ENCODE peak calls at places on chromosomes 1 and 21, in six cellular contexts. F is iPS-NIHi11; P is stimulated activated CD8-positive, alpha-beta memory T cell treated with anti-CD3 and anti-CD28 coated beads, Interleukin-15, amount 100 ng/mL, for 1 hour; E is H9; Y is HTR-8/SVneo; B is psoas muscle. G is an unnamed sample.

GRCh38 chr1:208536176-208536575 is 292.0 kb upstream of the PLXNA2 start:
- DNase-seq in F (no peak), P (no peak), E (no peak), Y (no peak), B (no peak), G (no peak)

GRCh38 chr1:170491291-170491690 is 40.7 kb upstream of the GORAB start:
- DNase-seq in F (no peak), P (no peak), E (no peak), Y (no peak), B (no peak), G (no peak)

GRCh38 chr1:164417016-164417704 is 141.8 kb upstream of the PBX1 start:
- DNase-seq in F (no peak), P (no peak), E (no peak), Y (no peak), B (no peak), G (no peak)

GRCh38 chr1:227926216-227926791 is 21.4 kb downstream of the WNT9A start:
- DNase-seq in F (no peak), P (no peak), E (no peak), Y (no peak), B (no peak), G (no peak)

GRCh38 chr1:11882814-11883538 is 24.2 kb upstream of the NPPB start:
- DNase-seq in F (peak), P (no peak), E (peak), Y (peak), B (peak), G (peak)

GRCh38 chr21:45040114-45040715 is 34.2 kb upstream of the ADARB1 start:
- DNase-seq in F (no peak), P (no peak), E (no peak), Y (no peak), B (peak), G (no peak)

GRCh38 chr1:22861764-22862440 is 110.8 kb downstream of the LACTBL1 start:
- DNase-seq in F (peak), P (no peak), E (no peak), Y (peak), B (no peak), G (no peak)

GRCh38 chr1:22833699-22834098 is 123.1 kb downstream of the EPHB2 start:
- DNase-seq in F (no peak), P (no peak), E (no peak), Y (no peak), B (no peak), G (no peak)

GRCh38 chr1:201353186-201353940 is 24.1 kb downstream of the TNNT2 start:
- DNase-seq in F (peak), P (no peak), E (no peak), Y (no peak), B (no peak), G (no peak)

GRCh38 chr1:105100102-105100501 is 1350.4 kb downstream of the AMY1C start:
- DNase-seq in F (no peak), P (no peak), E (no peak), Y (no peak), B (no peak), G (no peak)

GRCh38 chr1:58155418-58156123 is 391.0 kb downstream of the OMA1 start:
- DNase-seq in F (peak), P (no peak), E (peak), Y (no peak), B (no peak), G (peak)

GRCh38 chr1:94095744-94096469 is 25.0 kb downstream of the ABCA4 start:
- DNase-seq in F (no peak), P (no peak), E (no peak), Y (no peak), B (peak), G (no peak)

GRCh38 chr1:181033128-181033798 is 520 bp upstream of the MR1 start:
- DNase-seq in F (no peak), P (no peak), E (no peak), Y (no peak), B (peak), G (no peak)

GRCh38 chr1:15705184-15705566 is 21.1 kb downstream of the PLEKHM2 start:
- DNase-seq in F (no peak), P (no peak), E (no peak), Y (no peak), B (no peak), G (no peak)

GRCh38 chr1:70475023-70475422 is 64.0 kb downstream of the CTH start:
- DNase-seq in F (no peak), P (no peak), E (no peak), Y (no peak), B (no peak), G (no peak)

GRCh38 chr1:207996632-207997031 is 85.7 kb upstream of the CD34 start:
- DNase-seq in F (no peak), P (no peak), E (no peak), Y (no peak), B (no peak), G (no peak)

GRCh38 chr1:165152727-165153126 is 203.8 kb downstream of the LMX1A start:
- DNase-seq in F (peak), P (no peak), E (peak), Y (no peak), B (no peak), G (peak)

GRCh38 chr1:154427173-154428139 is 22.3 kb downstream of the IL6R start:
- DNase-seq in F (no peak), P (no peak), E (no peak), Y (no peak), B (peak), G (no peak)

GRCh38 chr1:225881081-225882007 is 836 bp downstream of the TMEM63A start:
- DNase-seq in F (peak), P (no peak), E (peak), Y (peak), B (peak), G (no peak)

GRCh38 chr1:27528701-27529637 is 39.0 kb upstream of the WASF2 start:
- DNase-seq in F (no peak), P (no peak), E (no peak), Y (no peak), B (peak), G (no peak)

GRCh38 chr1:81681570-81681969 is 119.2 kb upstream of the ADGRL2 start:
- DNase-seq in F (no peak), P (no peak), E (no peak), Y (no peak), B (no peak), G (no peak)

GRCh38 chr1:119046429-119047039 is 58.4 kb upstream of the TBX15 start:
- DNase-seq in F (no peak), P (no peak), E (no peak), Y (no peak), B (no peak), G (no peak)

GRCh38 chr1:42747125-42747524 is 7.1 kb upstream of the CLDN19 start:
- DNase-seq in F (peak), P (peak), E (peak), Y (no peak), B (no peak), G (peak)

GRCh38 chr1:243474384-243474851 is 218.6 kb downstream of the SDCCAG8 start:
- DNase-seq in F (peak), P (no peak), E (peak), Y (no peak), B (no peak), G (no peak)

GRCh38 chr1:46194641-46195179 is 3.5 kb downstream of the POMGNT1 start:
- DNase-seq in F (no peak), P (no peak), E (no peak), Y (no peak), B (no peak), G (no peak)

GRCh38 chr1:147073062-147073432 is 99.2 kb downstream of the PRKAB2 start:
- DNase-seq in F (peak), P (no peak), E (peak), Y (no peak), B (no peak), G (no peak)

GRCh38 chr1:24121406-24121805 is 9.5 kb upstream of the MYOM3 start:
- DNase-seq in F (no peak), P (no peak), E (no peak), Y (no peak), B (no peak), G (no peak)

G was measured in NT2/D1.